ENCODE peak calls at places on chromosomes 13 and 19, in five cellular contexts. T, X, S, D and F are unnamed samples.

GRCh38 chr19:58399903-58400637 is 4.6 kb downstream of the RNF225 start:
- DNase-seq in T (peak; percentile 32), X (no peak), S (no peak), D (no peak), F (no peak)

GRCh38 chr19:2015611-2015950 is at the start of gene BTBD2:
- DNase-seq in T (peak; percentile 58), X (peak; percentile 50), S (peak; percentile 70), D (no peak), F (no peak)

GRCh38 chr13:23963184-23963931 is 66.1 kb upstream of the C1QTNF9B start:
- DNase-seq in T (no peak), X (no peak), S (no peak), D (no peak), F (no peak)

GRCh38 chr19:16463991-16464575 is 7.7 kb downstream of the EPS15L1 start:
- DNase-seq in T (no peak), X (no peak), S (no peak), D (no peak), F (no peak)

GRCh38 chr19:56117889-56118288 is 3.2 kb downstream of the ZNF787 start:
- DNase-seq in T (no peak), X (no peak), S (no peak), D (no peak), F (no peak)

GRCh38 chr19:43934055-43934984 is 762 bp downstream of the ZNF45 start:
- DNase-seq in T (no peak), X (no peak), S (no peak), D (no peak), F (no peak)

GRCh38 chr13:24215732-24216131 is 55.2 kb downstream of the SPATA13 start:
- DNase-seq in T (peak; percentile 80), X (no peak), S (no peak), D (no peak), F (no peak)

GRCh38 chr13:34108396-34108795 is 290.4 kb downstream of the RFC3 start:
- DNase-seq in T (no peak), X (no peak), S (no peak), D (no peak), F (no peak)

GRCh38 chr13:93977986-93978385 is 501.5 kb downstream of the DCT start:
- DNase-seq in T (no peak), X (no peak), S (no peak), D (no peak), F (no peak)

GRCh38 chr19:16327911-16328823 is 3.5 kb downstream of the KLF2 start:
- DNase-seq in T (no peak), X (peak; percentile 69), S (peak; percentile 55), D (peak; percentile 55), F (peak; percentile 52)

GRCh38 chr19:23868630-23869029 is 46.1 kb upstream of the ZNF726 start:
- DNase-seq in T (no peak), X (no peak), S (no peak), D (no peak), F (no peak)

GRCh38 chr13:107956889-107957288 is 258.4 kb downstream of the LIG4 start:
- DNase-seq in T (no peak), X (no peak), S (no peak), D (no peak), F (no peak)

GRCh38 chr13:32581177-32581786 is 5.0 kb upstream of the PDS5B start:
- DNase-seq in T (no peak), X (peak; percentile 54), S (no peak), D (no peak), F (no peak)

GRCh38 chr13:73803997-73804396 is 330.2 kb downstream of the KLF12 start:
- DNase-seq in T (no peak), X (no peak), S (no peak), D (no peak), F (no peak)

GRCh38 chr19:46297700-46298476 is 1.0 kb downstream of the HIF3A start:
- DNase-seq in T (peak; percentile 36), X (no peak), S (no peak), D (no peak), F (no peak)

GRCh38 chr19:18843960-18844359 is 12.2 kb downstream of the UPF1 start:
- DNase-seq in T (no peak), X (no peak), S (no peak), D (no peak), F (no peak)

GRCh38 chr13:25286308-25286968 is 850 bp downstream of the MTMR6 start:
- DNase-seq in T (no peak), X (peak; percentile 74), S (peak; percentile 49), D (no peak), F (peak; percentile 16)

GRCh38 chr13:97113231-97114001 is 108.7 kb upstream of the MBNL2 start:
- DNase-seq in T (no peak), X (peak; percentile 21), S (no peak), D (no peak), F (no peak)

GRCh38 chr19:1177322-1178114 is 3.5 kb upstream of the SBNO2 start:
- DNase-seq in T (no peak), X (no peak), S (no peak), D (no peak), F (no peak)

GRCh38 chr19:45087531-45087930 is 5.4 kb upstream of the PPP1R37 start:
- DNase-seq in T (no peak), X (no peak), S (peak; percentile 35), D (no peak), F (peak; percentile 52)

GRCh38 chr19:2411709-2412108 is 15.7 kb downstream of the TIMM13 start:
- DNase-seq in T (no peak), X (no peak), S (no peak), D (no peak), F (no peak)

GRCh38 chr19:13095934-13096890 is 6.4 kb downstream of the LYL1 start:
- DNase-seq in T (no peak), X (peak; percentile 50), S (no peak), D (peak; percentile 41), F (no peak)

GRCh38 chr19:54287456-54287855 is 6.5 kb upstream of the LILRB2 start:
- DNase-seq in T (no peak), X (no peak), S (no peak), D (no peak), F (no peak)

GRCh38 chr13:109333893-109334651 is 452.3 kb downstream of the IRS2 start:
- DNase-seq in T (no peak), X (no peak), S (no peak), D (no peak), F (no peak)

GRCh38 chr19:13094771-13095392 is 7.8 kb downstream of the LYL1 start:
- DNase-seq in T (no peak), X (peak; percentile 45), S (no peak), D (peak; percentile 52), F (no peak)

GRCh38 chr19:19662866-19663291 is 597 bp downstream of the ATP13A1 start:
- DNase-seq in T (no peak), X (peak; percentile 72), S (no peak), D (no peak), F (no peak)

GRCh38 chr19:55341191-55342043 is 1.7 kb downstream of the KMT5C start:
- DNase-seq in T (peak; percentile 65), X (peak; percentile 31), S (peak; percentile 87), D (no peak), F (no peak)

GRCh38 chr19:32373614-32374295 is 28.3 kb downstream of the ZNF507 start:
- DNase-seq in T (peak; percentile 74), X (no peak), S (no peak), D (no peak), F (no peak)

GRCh38 chr19:4473011-4473410 is 914 bp downstream of the HDGFL2 start:
- DNase-seq in T (peak; percentile 22), X (no peak), S (no peak), D (no peak), F (no peak)

GRCh38 chr13:39682788-39683187 is 27.3 kb downstream of the COG6 start:
- DNase-seq in T (no peak), X (no peak), S (no peak), D (no peak), F (no peak)

GRCh38 chr19:17873661-17874422 is 2.1 kb downstream of the SLC5A5 start:
- DNase-seq in T (no peak), X (peak; percentile 82), S (peak; percentile 82), D (peak; percentile 50), F (no peak)

GRCh38 chr13:106038752-106039151 is 496.7 kb downstream of the EFNB2 start:
- DNase-seq in T (no peak), X (no peak), S (no peak), D (no peak), F (no peak)

GRCh38 chr13:26719356-26719945 is 41.1 kb downstream of the GPR12 start:
- DNase-seq in T (no peak), X (no peak), S (no peak), D (no peak), F (no peak)

GRCh38 chr13:71624641-71625040 is 242.4 kb downstream of the DACH1 start:
- DNase-seq in T (no peak), X (no peak), S (no peak), D (no peak), F (no peak)